ENCODE peak calls at places on chromosomes 11 and 22, in five cellular contexts. F is GM13977; T is endothelial cell of umbilical vein; U is tibial artery; L is CD8-positive, alpha-beta T cell. R is an unnamed sample.

GRCh38 chr11:78226684-78227680 is 38.3 kb downstream of the USP35 start:
- DNase-seq in F (no peak), T (no peak), U (no peak), L (no peak), R (no peak)

GRCh38 chr11:78040691-78041379 is 17.8 kb upstream of the KCTD14 start:
- DNase-seq in F (no peak), T (no peak), U (no peak), L (no peak), R (no peak)

GRCh38 chr11:1889941-1890855 is 1.5 kb downstream of the PRR33 start:
- DNase-seq in F (peak), T (no peak), U (no peak), L (no peak), R (no peak)

GRCh38 chr11:70399681-70400112 is 1.4 kb downstream of the CTTN start:
- DNase-seq in F (no peak), T (peak), U (peak), L (no peak), R (no peak)

GRCh38 chr11:71186861-71187260 is 65.5 kb downstream of the SHANK2 start:
- DNase-seq in F (no peak), T (no peak), U (no peak), L (no peak), R (no peak)

GRCh38 chr11:19561011-19561410 is 151.6 kb upstream of the NAV2 start:
- DNase-seq in F (no peak), T (peak), U (no peak), L (no peak), R (no peak)

GRCh38 chr11:118382954-118383353 is 18.5 kb upstream of the ATP5MG start:
- DNase-seq in F (no peak), T (no peak), U (no peak), L (no peak), R (no peak)

GRCh38 chr11:65920035-65920802 is 993 bp downstream of the DRAP1 start:
- DNase-seq in F (no peak), T (no peak), U (no peak), L (no peak), R (peak)

GRCh38 chr22:45788530-45788929 is 116.9 kb downstream of the ATXN10 start:
- DNase-seq in F (no peak), T (no peak), U (no peak), L (no peak), R (no peak)

GRCh38 chr22:36562261-36562835 is 33.4 kb upstream of the EIF3D start:
- DNase-seq in F (no peak), T (peak), U (no peak), L (no peak), R (no peak)

GRCh38 chr11:116138280-116138679 is 634.1 kb upstream of the CADM1 start:
- DNase-seq in F (no peak), T (no peak), U (no peak), L (no peak), R (no peak)
- TF ChIP-seq CTCF in F (no peak), T (no peak), U (no peak), L (no peak), R (no peak)

GRCh38 chr11:26134481-26135355 is 197.2 kb upstream of the ANO3 start:
- DNase-seq in F (no peak), T (peak), U (no peak), L (no peak), R (no peak)
- TF ChIP-seq CTCF in F (peak), T (no peak), U (no peak), L (no peak), R (no peak)

GRCh38 chr11:44517541-44517940 is 47.9 kb upstream of the CD82 start:
- DNase-seq in F (no peak), T (no peak), U (no peak), L (no peak), R (no peak)

GRCh38 chr11:44518968-44519550 is 46.4 kb upstream of the CD82 start:
- DNase-seq in F (no peak), T (no peak), U (no peak), L (no peak), R (no peak)

GRCh38 chr11:44521148-44521547 is 44.3 kb upstream of the CD82 start:
- DNase-seq in F (no peak), T (no peak), U (no peak), L (no peak), R (no peak)

GRCh38 chr11:44522294-44522693 is 43.2 kb upstream of the CD82 start:
- DNase-seq in F (no peak), T (no peak), U (no peak), L (no peak), R (no peak)

DNA sequence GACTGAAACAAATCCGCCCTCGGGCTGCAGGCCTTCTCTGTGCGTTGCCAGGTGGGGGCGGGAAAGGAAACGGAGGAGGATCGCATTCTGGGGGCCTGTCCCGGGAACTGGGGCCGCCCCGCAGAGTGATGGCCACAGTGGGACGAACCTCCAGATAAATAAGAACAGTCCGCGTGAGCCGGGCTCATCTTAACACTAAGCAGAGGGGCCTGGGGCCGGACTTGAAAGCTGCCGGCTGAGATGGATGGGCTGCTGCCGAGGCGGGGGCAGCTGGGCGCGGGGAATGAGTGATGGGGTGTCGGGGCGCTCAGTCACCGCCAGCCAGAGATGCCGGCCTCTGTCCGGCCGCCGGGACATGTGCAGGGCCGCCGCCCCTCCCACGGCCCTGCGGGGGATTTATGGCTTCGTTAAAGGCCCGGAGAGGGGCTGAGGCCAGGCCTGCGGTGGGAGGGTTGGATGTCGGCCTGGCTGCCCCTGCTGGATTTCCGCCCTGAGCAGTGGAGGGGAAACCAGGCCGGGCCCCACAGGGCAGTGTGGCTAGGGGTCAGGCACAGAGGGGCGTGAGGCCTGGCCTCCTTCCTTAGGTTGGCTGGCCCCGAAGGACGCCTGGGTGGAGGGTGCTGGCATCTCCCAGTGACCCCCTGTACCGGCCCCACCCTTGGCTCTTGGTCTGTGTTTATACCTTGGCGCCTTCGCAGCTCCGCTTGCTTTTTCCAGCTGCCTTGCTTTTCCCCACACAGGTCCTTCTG is 45.3 kb upstream of the CD82 start:
- DNase-seq in F (no peak), T (no peak), U (peak), L (no peak), R (peak)
- TF ChIP-seq CTCF in F (no peak), T (no peak), U (no peak), L (no peak), R (no peak)

GRCh38 chr11:61545341-61545740 is 35.5 kb downstream of the SYT7 start:
- DNase-seq in F (peak), T (no peak), U (no peak), L (no peak), R (no peak)
- TF ChIP-seq CTCF in F (peak), T (peak), U (no peak), L (no peak), R (no peak)

GRCh38 chr22:27329966-27330645 is 471.4 kb downstream of the MN1 start:
- DNase-seq in F (no peak), T (no peak), U (no peak), L (no peak), R (no peak)

GRCh38 chr22:27335102-27335660 is 466.4 kb downstream of the MN1 start:
- DNase-seq in F (no peak), T (no peak), U (no peak), L (no peak), R (no peak)

GRCh38 chr22:27327981-27328721 is 473.4 kb downstream of the MN1 start:
- DNase-seq in F (no peak), T (no peak), U (no peak), L (no peak), R (no peak)

GRCh38 chr22:27329471-27329870 is 472.1 kb downstream of the MN1 start:
- DNase-seq in F (no peak), T (no peak), U (no peak), L (no peak), R (no peak)

GRCh38 chr22:27331526-27332281 is 469.9 kb downstream of the MN1 start:
- DNase-seq in F (no peak), T (peak), U (peak), L (no peak), R (no peak)
- TF ChIP-seq CTCF in F (no peak), T (peak), U (peak), L (no peak), R (peak)

GRCh38 chr22:26801449-26801848 is 144.1 kb downstream of the MIAT start:
- DNase-seq in F (no peak), T (no peak), U (no peak), L (no peak), R (no peak)

GRCh38 chr22:26796785-26797184 is 139.4 kb downstream of the MIAT start:
- DNase-seq in F (no peak), T (no peak), U (no peak), L (no peak), R (no peak)

GRCh38 chr22:26800858-26801257 is 143.5 kb downstream of the MIAT start:
- DNase-seq in F (no peak), T (no peak), U (no peak), L (no peak), R (no peak)

GRCh38 chr22:26798433-26799065 is 141.2 kb downstream of the MIAT start:
- DNase-seq in F (no peak), T (no peak), U (no peak), L (no peak), R (no peak)

DNA sequence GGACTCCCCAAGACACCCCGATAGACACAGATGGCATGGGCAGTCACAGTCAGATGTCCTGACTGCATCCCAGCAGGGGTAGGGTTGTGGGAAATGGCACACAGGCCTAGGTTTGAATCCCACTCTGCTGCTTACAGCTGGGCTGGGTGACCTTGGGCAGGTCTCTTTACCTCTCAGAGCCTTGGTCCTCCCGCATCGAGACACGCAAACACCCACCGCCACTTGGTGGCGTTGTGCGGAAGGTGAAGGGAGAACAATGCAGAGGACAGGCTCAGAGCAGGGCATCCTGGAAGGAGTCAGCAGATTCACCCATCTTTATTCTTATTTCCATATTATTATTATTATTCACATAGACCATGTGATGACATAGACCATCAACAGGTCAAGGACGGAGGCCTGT is 140.5 kb downstream of the MIAT start:
- DNase-seq in F (no peak), T (no peak), U (no peak), L (no peak), R (no peak)
- TF ChIP-seq CTCF in F (no peak), T (no peak), U (no peak), L (no peak), R (no peak)

GRCh38 chr11:21811572-21811971 is 381.3 kb upstream of the ANO5 start:
- DNase-seq in F (no peak), T (no peak), U (no peak), L (no peak), R (no peak)
- TF ChIP-seq CTCF in F (no peak), T (no peak), U (no peak), L (no peak), R (no peak)

DNA sequence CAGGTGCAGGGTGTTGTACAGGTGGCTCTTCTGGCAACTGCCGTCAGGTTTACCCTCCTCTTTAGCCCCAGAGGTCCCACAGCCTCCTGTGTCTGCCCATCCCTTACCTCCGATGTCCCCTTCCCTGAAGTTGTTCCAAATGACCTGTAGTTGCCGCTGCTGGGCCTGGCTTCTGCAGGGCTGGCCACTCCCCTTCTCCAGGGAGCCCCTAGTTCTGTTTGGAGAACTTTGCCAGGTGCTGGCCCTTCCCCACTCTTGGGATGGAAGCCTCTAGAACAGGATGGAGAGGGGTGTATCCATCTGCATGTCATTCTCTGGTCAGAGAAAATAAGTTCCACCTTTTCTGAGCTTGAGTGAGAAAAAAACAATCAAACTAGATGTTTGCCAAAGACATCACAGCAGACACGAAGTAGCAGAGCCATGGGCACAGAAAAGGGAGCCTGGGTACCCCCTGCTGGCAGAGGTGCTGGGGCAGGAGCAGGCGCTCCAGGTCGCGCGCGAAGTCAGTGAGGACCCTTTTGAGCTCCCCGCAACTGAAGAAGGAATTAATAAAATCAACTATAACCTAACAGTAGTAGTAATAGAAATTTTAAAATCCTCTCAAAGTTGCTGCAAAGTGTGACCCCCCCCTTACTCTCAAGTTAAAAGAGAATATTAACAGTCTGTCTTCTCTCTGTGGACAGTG is 20.2 kb upstream of the PARVB start:
- DNase-seq in F (no peak), T (peak), U (no peak), L (no peak), R (no peak)
- TF ChIP-seq CTCF in F (no peak), T (peak), U (no peak), L (no peak), R (no peak)

R was measured in mesothelial cell of epicardium.